ENCODE peak calls at places on chromosomes 6 and 20, in five cellular contexts. G is AG04449, P is lower lobe of right lung, S is hippocampal formation, V is spleen. R is an unnamed sample.

GRCh38 chr6:163688971-163689370 is 274.5 kb downstream of the QKI start:
- DNase-seq in G (no peak), P (no peak), S (no peak), V (no peak), R (no peak)

GRCh38 chr20:11810316-11811130 is 107.2 kb upstream of the BTBD3 start:
- DNase-seq in G (peak; percentile 49), P (no peak), S (no peak), V (no peak), R (no peak)

GRCh38 chr20:62928246-62928939 is 2.1 kb upstream of the DIDO1 start:
- DNase-seq in G (no peak), P (peak; percentile 18), S (no peak), V (peak; percentile 77), R (no peak)

GRCh38 chr6:55528624-55529023 is 50.4 kb downstream of the HMGCLL1 start:
- DNase-seq in G (no peak), P (no peak), S (no peak), V (no peak), R (peak; percentile 65)

GRCh38 chr20:5749512-5750490 is at the start of gene SHLD1:
- DNase-seq in G (peak; percentile 24), P (peak; percentile 90), S (peak; percentile 83), V (peak; percentile 94), R (peak; percentile 94)

GRCh38 chr6:161010418-161010817 is 18.8 kb downstream of the MAP3K4 start:
- DNase-seq in G (no peak), P (no peak), S (no peak), V (no peak), R (no peak)

GRCh38 chr6:56686429-56686828 is 43.7 kb upstream of the DST start:
- DNase-seq in G (no peak), P (no peak), S (no peak), V (no peak), R (no peak)

GRCh38 chr20:52793339-52793963 is 178.7 kb upstream of the TSHZ2 start:
- DNase-seq in G (no peak), P (no peak), S (no peak), V (no peak), R (no peak)

GRCh38 chr20:20201639-20202038 is 149.3 kb downstream of the CFAP61 start:
- DNase-seq in G (no peak), P (no peak), S (no peak), V (no peak), R (no peak)

GRCh38 chr6:123518441-123519190 is 118.1 kb downstream of the TRDN start:
- DNase-seq in G (no peak), P (no peak), S (no peak), V (no peak), R (no peak)

GRCh38 chr20:8795404-8795803 is 273.5 kb upstream of the PLCB4 start:
- DNase-seq in G (no peak), P (no peak), S (no peak), V (no peak), R (no peak)

GRCh38 chr6:89146748-89147715 is 1.2 kb downstream of the PM20D2 start:
- DNase-seq in G (no peak), P (no peak), S (no peak), V (no peak), R (peak; percentile 4)

GRCh38 chr6:33905081-33905609 is 101.3 kb upstream of the MLN start:
- DNase-seq in G (no peak), P (peak; percentile 30), S (no peak), V (peak; percentile 78), R (no peak)

GRCh38 chr6:134787261-134787871 is 162.5 kb downstream of the ALDH8A1 start:
- DNase-seq in G (no peak), P (no peak), S (no peak), V (no peak), R (no peak)

GRCh38 chr6:31087494-31088089 is 24.8 kb downstream of the C6orf15 start:
- DNase-seq in G (peak; percentile 23), P (peak; percentile 87), S (peak; percentile 71), V (peak; percentile 89), R (peak; percentile 90)

GRCh38 chr20:21202284-21202683 is 76.4 kb downstream of the KIZ start:
- DNase-seq in G (no peak), P (no peak), S (no peak), V (no peak), R (peak; percentile 96)

GRCh38 chr6:152160346-152160745 is 352.9 kb downstream of the ESR1 start:
- DNase-seq in G (no peak), P (no peak), S (no peak), V (no peak), R (no peak)

GRCh38 chr20:1964659-1965405 is 29.0 kb downstream of the PDYN start:
- DNase-seq in G (no peak), P (no peak), S (no peak), V (no peak), R (peak; percentile 48)

GRCh38 chr6:36701401-36701991 is 3.9 kb downstream of the RAB44 start:
- DNase-seq in G (no peak), P (no peak), S (no peak), V (peak; percentile 64), R (no peak)

GRCh38 chr6:153032255-153032882 is 29.9 kb upstream of the MTRF1L start:
- DNase-seq in G (no peak), P (no peak), S (no peak), V (no peak), R (peak; percentile 56)

GRCh38 chr6:121616411-121616810 is 181.0 kb downstream of the GJA1 start:
- DNase-seq in G (no peak), P (no peak), S (no peak), V (no peak), R (no peak)

GRCh38 chr6:70369332-70369950 is 43.9 kb upstream of the FAM135A start:
- DNase-seq in G (no peak), P (peak; percentile 59), S (peak; percentile 63), V (peak; percentile 85), R (peak; percentile 74)

GRCh38 chr6:18186033-18186432 is 30.8 kb downstream of the KDM1B start:
- DNase-seq in G (no peak), P (peak; percentile 54), S (no peak), V (no peak), R (no peak)

GRCh38 chr20:44392776-44393607 is 37.5 kb downstream of the HNF4A start:
- DNase-seq in G (no peak), P (no peak), S (no peak), V (no peak), R (no peak)

GRCh38 chr20:64164123-64164836 is at the start of gene MYT1:
- DNase-seq in G (no peak), P (no peak), S (no peak), V (no peak), R (no peak)

GRCh38 chr6:15299430-15300131 is 53.7 kb downstream of the JARID2 start:
- DNase-seq in G (no peak), P (peak; percentile 56), S (peak; percentile 20), V (peak; percentile 91), R (peak; percentile 31)

GRCh38 chr6:158818580-158819212 is 472 bp downstream of the EZR start:
- DNase-seq in G (no peak), P (peak; percentile 84), S (no peak), V (peak; percentile 94), R (peak; percentile 56)

GRCh38 chr20:46512943-46513844 is at the start of gene ZNF334:
- DNase-seq in G (no peak), P (peak; percentile 81), S (peak; percentile 12), V (peak; percentile 77), R (no peak)

GRCh38 chr6:5541751-5542432 is 280.6 kb downstream of the FARS2 start:
- DNase-seq in G (no peak), P (no peak), S (no peak), V (no peak), R (no peak)

GRCh38 chr6:41441598-41442205 is 104.5 kb upstream of the FOXP4 start:
- DNase-seq in G (no peak), P (peak; percentile 8), S (no peak), V (no peak), R (no peak)

GRCh38 chr6:33318426-33319073 is 1.0 kb upstream of the ZBTB22 start:
- DNase-seq in G (no peak), P (no peak), S (no peak), V (no peak), R (no peak)

GRCh38 chr20:50679753-50680105 is 11.6 kb downstream of the RIPOR3 start:
- DNase-seq in G (no peak), P (no peak), S (no peak), V (no peak), R (no peak)

GRCh38 chr20:45944151-45944964 is 9.9 kb downstream of the PCIF1 start:
- DNase-seq in G (no peak), P (no peak), S (no peak), V (no peak), R (no peak)

GRCh38 chr20:58892932-58893224 is 40.4 kb downstream of the GNAS start:
- DNase-seq in G (no peak), P (no peak), S (no peak), V (no peak), R (no peak)

GRCh38 chr6:6721606-6722005 is 133.1 kb downstream of the LY86 start:
- DNase-seq in G (no peak), P (no peak), S (no peak), V (no peak), R (no peak)

GRCh38 chr6:44456070-44456965 is 68.8 kb downstream of the CDC5L start:
- DNase-seq in G (no peak), P (no peak), S (no peak), V (peak; percentile 84), R (peak; percentile 78)

GRCh38 chr6:106117579-106117978 is 31.4 kb downstream of the PRDM1 start:
- DNase-seq in G (no peak), P (no peak), S (no peak), V (no peak), R (no peak)

GRCh38 chr20:52569201-52569600 is 377.6 kb upstream of the ZFP64 start:
- DNase-seq in G (no peak), P (no peak), S (no peak), V (no peak), R (no peak)

R was measured in SK-MEL-5.